ENCODE peak calls at places on chromosomes 1 and 21, in ten cellular contexts. T, D, V, Y, P, L, F, H, I and S are unnamed samples.

GRCh38 chr1:160996195-160996594 is 24.8 kb downstream of the F11R start:
- DNase-seq in T (no peak), D (no peak), V (peak), Y (no peak), P (no peak), L (no peak), F (no peak), H (no peak), I (peak), S (peak)

GRCh38 chr1:3070654-3071506 is 1.9 kb downstream of the PRDM16 start:
- DNase-seq in T (no peak), D (no peak), V (no peak), Y (no peak), P (no peak), L (no peak), F (no peak), H (no peak), I (no peak), S (no peak)

GRCh38 chr1:228163776-228164534 is 1.6 kb upstream of the IBA57 start:
- DNase-seq in T (no peak), D (no peak), V (no peak), Y (no peak), P (no peak), L (no peak), F (peak), H (no peak), I (no peak), S (no peak)

GRCh38 chr1:228342627-228343210 is 63.9 kb downstream of the TRIM11 start:
- DNase-seq in T (no peak), D (no peak), V (no peak), Y (no peak), P (no peak), L (no peak), F (no peak), H (peak), I (no peak), S (no peak)

GRCh38 chr1:30786264-30786991 is 28.9 kb upstream of the LAPTM5 start:
- DNase-seq in T (no peak), D (no peak), V (no peak), Y (no peak), P (no peak), L (no peak), F (no peak), H (no peak), I (no peak), S (no peak)

GRCh38 chr1:237492359-237492758 is 398.4 kb downstream of the ZP4 start:
- DNase-seq in T (no peak), D (no peak), V (no peak), Y (no peak), P (no peak), L (no peak), F (no peak), H (no peak), I (no peak), S (no peak)

GRCh38 chr1:27153549-27153886 is 1.4 kb downstream of the SLC9A1 start:
- DNase-seq in T (peak), D (no peak), V (no peak), Y (no peak), P (no peak), L (no peak), F (peak), H (peak), I (no peak), S (no peak)

GRCh38 chr1:64549464-64550239 is 79.7 kb downstream of the CACHD1 start:
- DNase-seq in T (peak), D (no peak), V (no peak), Y (no peak), P (no peak), L (no peak), F (no peak), H (no peak), I (no peak), S (no peak)

GRCh38 chr1:244788493-244789275 is 46.8 kb upstream of the COX20 start:
- DNase-seq in T (no peak), D (no peak), V (no peak), Y (no peak), P (no peak), L (no peak), F (no peak), H (no peak), I (no peak), S (no peak)

GRCh38 chr21:45460611-45461368 is 55.8 kb downstream of the COL18A1 start:
- DNase-seq in T (no peak), D (no peak), V (peak), Y (no peak), P (no peak), L (no peak), F (no peak), H (no peak), I (peak), S (peak)

GRCh38 chr1:19858894-19859293 is 23.3 kb upstream of the OTUD3 start:
- DNase-seq in T (no peak), D (no peak), V (no peak), Y (no peak), P (no peak), L (no peak), F (no peak), H (no peak), I (no peak), S (no peak)

GRCh38 chr1:30516505-30516858 is 206.9 kb downstream of the MATN1 start:
- DNase-seq in T (no peak), D (no peak), V (no peak), Y (no peak), P (no peak), L (no peak), F (no peak), H (no peak), I (no peak), S (no peak)

GRCh38 chr1:26281971-26282693 is 2.2 kb downstream of the SH3BGRL3 start:
- DNase-seq in T (no peak), D (no peak), V (no peak), Y (no peak), P (no peak), L (no peak), F (no peak), H (peak), I (peak), S (peak)

GRCh38 chr1:227541129-227541528 is 22.2 kb upstream of the ZNF678 start:
- DNase-seq in T (no peak), D (no peak), V (no peak), Y (no peak), P (no peak), L (no peak), F (no peak), H (no peak), I (no peak), S (no peak)

GRCh38 chr1:223765036-223765718 is 52.8 kb downstream of the CAPN2 start:
- DNase-seq in T (no peak), D (peak), V (peak), Y (no peak), P (no peak), L (peak), F (no peak), H (peak), I (no peak), S (peak)

GRCh38 chr1:186409091-186409490 is 33.5 kb downstream of the ODR4 start:
- DNase-seq in T (no peak), D (no peak), V (peak), Y (no peak), P (no peak), L (no peak), F (no peak), H (no peak), I (no peak), S (no peak)

GRCh38 chr1:149927056-149927534 is 508 bp downstream of the SF3B4 start:
- DNase-seq in T (no peak), D (no peak), V (no peak), Y (no peak), P (no peak), L (no peak), F (no peak), H (no peak), I (no peak), S (no peak)

GRCh38 chr1:225847610-225848009 is 34.6 kb downstream of the TMEM63A start:
- DNase-seq in T (no peak), D (no peak), V (no peak), Y (no peak), P (no peak), L (no peak), F (no peak), H (peak), I (no peak), S (no peak)

GRCh38 chr1:2125375-2126211 is 69.0 kb downstream of the FAAP20 start:
- DNase-seq in T (no peak), D (no peak), V (no peak), Y (no peak), P (no peak), L (no peak), F (no peak), H (no peak), I (no peak), S (no peak)

GRCh38 chr1:91535441-91535840 is 34.8 kb downstream of the CDC7 start:
- DNase-seq in T (no peak), D (no peak), V (no peak), Y (no peak), P (no peak), L (no peak), F (no peak), H (no peak), I (no peak), S (no peak)

GRCh38 chr21:45287438-45288391 is at the start of gene POFUT2:
- DNase-seq in T (peak), D (peak), V (peak), Y (peak), P (peak), L (peak), F (peak), H (peak), I (peak), S (peak)

GRCh38 chr1:42756956-42757891 is 9.6 kb downstream of the P3H1 start:
- DNase-seq in T (no peak), D (peak), V (peak), Y (no peak), P (no peak), L (no peak), F (no peak), H (no peak), I (peak), S (peak)

GRCh38 chr1:159279754-159280153 is 22.4 kb upstream of the FCER1A start:
- DNase-seq in T (no peak), D (no peak), V (no peak), Y (no peak), P (no peak), L (no peak), F (no peak), H (no peak), I (peak), S (no peak)

GRCh38 chr1:160720366-160720765 is 8.7 kb upstream of the CD48 start:
- DNase-seq in T (no peak), D (no peak), V (no peak), Y (no peak), P (no peak), L (no peak), F (no peak), H (no peak), I (no peak), S (peak)

GRCh38 chr1:214548988-214549387 is 2.4 kb downstream of the PTPN14 start:
- DNase-seq in T (peak), D (no peak), V (peak), Y (no peak), P (no peak), L (peak), F (no peak), H (no peak), I (peak), S (no peak)

GRCh38 chr1:226889616-226890330 is 19.4 kb downstream of the PSEN2 start:
- DNase-seq in T (no peak), D (no peak), V (no peak), Y (no peak), P (no peak), L (no peak), F (no peak), H (no peak), I (no peak), S (no peak)

GRCh38 chr1:19317126-19317910 is 5.2 kb downstream of the SLC66A1 start:
- DNase-seq in T (no peak), D (no peak), V (no peak), Y (no peak), P (no peak), L (no peak), F (no peak), H (no peak), I (peak), S (no peak)

DNA sequence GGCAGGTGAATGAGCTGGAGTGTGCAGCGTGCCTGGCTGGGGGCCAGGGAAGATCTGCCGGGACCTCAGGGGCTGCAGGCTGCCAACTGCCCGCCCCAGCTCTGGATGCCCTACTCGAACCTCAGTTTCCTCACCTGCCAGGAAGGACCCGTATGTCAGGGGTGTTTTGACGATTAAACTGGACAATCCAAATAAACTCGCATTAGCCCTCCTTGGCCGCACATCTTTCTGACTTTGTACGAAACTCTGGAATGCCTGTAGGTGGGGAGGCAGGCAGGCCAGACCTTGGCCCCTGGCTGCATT is 8.3 kb upstream of the ZNF669 start:
- DNase-seq in T (no peak), D (no peak), V (no peak), Y (no peak), P (no peak), L (no peak), F (no peak), H (no peak), I (no peak), S (no peak)
- H3K4me3 ChIP-seq in T (peak), D (peak), V (peak), Y (peak), P (no peak), L (peak), F (no peak), H (peak), I (no peak), S (no peak)

GRCh38 chr1:1062364-1063163 is 11.5 kb downstream of the RNF223 start:
- DNase-seq in T (no peak), D (no peak), V (no peak), Y (no peak), P (no peak), L (no peak), F (no peak), H (no peak), I (peak), S (peak)

GRCh38 chr1:1061682-1062363 is 12.3 kb downstream of the RNF223 start:
- DNase-seq in T (no peak), D (no peak), V (no peak), Y (no peak), P (no peak), L (no peak), F (no peak), H (no peak), I (peak), S (no peak)

GRCh38 chr1:1058921-1059493 is 15.1 kb downstream of the RNF223 start:
- DNase-seq in T (no peak), D (peak), V (no peak), Y (no peak), P (no peak), L (no peak), F (no peak), H (no peak), I (no peak), S (no peak)

GRCh38 chr1:1059494-1060280 is 14.4 kb downstream of the RNF223 start:
- DNase-seq in T (peak), D (peak), V (peak), Y (peak), P (peak), L (peak), F (peak), H (peak), I (peak), S (peak)

GRCh38 chr1:1060281-1061000 is 13.7 kb downstream of the RNF223 start:
- DNase-seq in T (no peak), D (no peak), V (no peak), Y (no peak), P (no peak), L (no peak), F (no peak), H (no peak), I (no peak), S (no peak)
- H3K4me3 ChIP-seq in T (no peak), D (no peak), V (no peak), Y (peak), P (no peak), L (no peak), F (no peak), H (no peak), I (no peak), S (no peak)

DNA sequence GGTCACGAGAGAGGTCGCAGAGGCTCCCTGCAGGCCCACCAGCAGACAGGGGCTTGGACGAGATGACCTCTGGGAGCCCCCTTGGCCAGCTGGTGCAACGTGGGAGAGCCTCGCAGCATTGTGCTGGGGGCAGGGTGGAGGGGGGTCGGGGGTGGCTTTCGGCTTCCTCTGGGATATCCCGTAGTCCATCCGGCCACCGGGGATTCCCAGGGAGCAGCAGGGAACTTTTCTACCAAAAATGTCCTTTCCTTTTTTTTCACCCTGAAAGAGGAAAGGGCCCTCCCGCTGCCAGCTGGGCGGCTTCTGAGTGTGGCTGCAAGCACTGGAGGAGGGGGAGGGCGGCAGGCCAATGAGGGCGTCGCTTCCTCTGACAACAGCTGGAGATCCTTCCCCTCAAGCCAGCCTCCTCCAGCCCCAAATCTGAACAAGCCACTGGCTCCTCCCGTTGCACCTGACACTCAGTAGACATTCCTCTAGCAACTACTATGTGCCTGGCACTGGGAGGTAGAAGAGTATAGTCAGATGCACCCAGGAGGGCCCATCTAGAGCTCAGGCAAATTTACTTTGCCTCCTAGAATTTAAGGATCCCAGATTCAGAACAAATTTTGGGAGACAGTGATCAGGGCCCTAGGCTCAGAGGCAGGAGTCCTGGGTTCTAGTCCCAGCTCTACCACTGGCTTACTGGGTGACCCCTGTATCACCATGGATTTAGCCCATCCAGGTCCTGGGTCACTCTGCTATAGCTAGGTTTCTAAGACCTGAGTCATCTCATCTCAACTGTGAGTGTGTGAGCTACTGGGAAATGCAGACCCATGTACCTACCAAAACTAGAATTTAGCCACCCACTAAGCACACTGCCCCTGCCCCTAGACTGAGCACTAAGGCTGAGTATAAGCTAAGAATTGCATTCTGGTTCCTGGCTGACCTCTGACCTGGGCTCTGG is 2.7 kb downstream of the MOB3C start:
- DNase-seq in T (peak), D (no peak), V (peak), Y (peak), P (no peak), L (peak), F (no peak), H (peak), I (peak), S (peak)
- H3K4me3 ChIP-seq in T (no peak), D (no peak), V (no peak), Y (peak), P (peak), L (peak), F (no peak), H (peak), I (no peak), S (no peak)

DNA sequence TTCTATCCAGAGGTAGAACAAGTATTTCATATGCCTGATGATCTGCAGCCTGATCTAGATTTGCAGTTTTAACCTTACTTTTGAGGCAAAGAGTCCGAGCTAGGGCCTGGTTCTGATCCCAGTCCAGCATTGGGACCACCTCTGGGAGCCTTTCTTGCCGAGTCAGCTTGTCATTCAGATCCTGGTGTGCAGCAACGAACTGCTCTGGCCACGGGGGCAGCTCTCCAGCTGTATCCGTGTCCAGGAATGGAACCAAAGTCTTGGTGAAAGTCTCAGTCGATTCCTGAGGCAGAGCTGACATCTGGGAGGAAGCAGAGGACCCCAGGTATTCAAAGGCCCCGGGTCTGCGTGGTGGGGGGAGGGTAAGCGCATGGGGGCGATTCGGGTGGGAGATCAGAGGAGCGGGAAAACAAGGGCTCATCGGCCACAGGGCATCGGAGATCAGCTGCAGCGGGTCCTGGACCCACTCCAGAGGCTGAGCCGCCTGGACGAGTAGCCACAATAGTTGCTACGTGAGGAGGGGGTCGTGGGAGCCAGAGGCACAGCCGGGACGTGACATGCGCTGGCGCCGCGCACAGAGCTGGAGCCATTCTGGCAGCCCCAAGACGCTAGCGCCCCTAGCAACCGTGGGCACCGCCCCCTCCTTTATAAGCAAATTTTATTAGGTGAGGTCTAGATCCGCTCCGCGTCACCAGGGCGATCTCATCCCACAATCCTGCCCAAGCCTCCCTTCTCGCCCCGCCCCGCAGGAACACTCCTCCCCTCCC is 32.4 kb upstream of the BSDC1 start:
- DNase-seq in T (peak), D (no peak), V (no peak), Y (no peak), P (no peak), L (no peak), F (no peak), H (peak), I (peak), S (no peak)
- H3K4me3 ChIP-seq in T (peak), D (no peak), V (no peak), Y (peak), P (no peak), L (peak), F (no peak), H (peak), I (no peak), S (peak)

GRCh38 chr1:81679972-81680371 is 120.8 kb upstream of the ADGRL2 start:
- DNase-seq in T (no peak), D (peak), V (peak), Y (no peak), P (no peak), L (peak), F (no peak), H (no peak), I (peak), S (peak)

GRCh38 chr1:81682490-81682889 is 118.2 kb upstream of the ADGRL2 start:
- DNase-seq in T (no peak), D (peak), V (peak), Y (no peak), P (no peak), L (no peak), F (no peak), H (no peak), I (no peak), S (peak)

GRCh38 chr1:81678779-81679178 is 122.0 kb upstream of the ADGRL2 start:
- DNase-seq in T (peak), D (no peak), V (no peak), Y (no peak), P (no peak), L (no peak), F (no peak), H (no peak), I (no peak), S (no peak)

GRCh38 chr1:81681104-81681503 is 119.6 kb upstream of the ADGRL2 start:
- DNase-seq in T (no peak), D (no peak), V (peak), Y (no peak), P (no peak), L (no peak), F (no peak), H (no peak), I (no peak), S (peak)

GRCh38 chr1:81681570-81681969 is 119.2 kb upstream of the ADGRL2 start:
- DNase-seq in T (peak), D (no peak), V (peak), Y (no peak), P (no peak), L (no peak), F (no peak), H (no peak), I (peak), S (peak)
- H3K4me3 ChIP-seq in T (no peak), D (no peak), V (no peak), Y (peak), P (no peak), L (no peak), F (no peak), H (no peak), I (no peak), S (no peak)

GRCh38 chr21:37371041-37371397 is 4.4 kb downstream of the DYRK1A start:
- DNase-seq in T (no peak), D (no peak), V (no peak), Y (no peak), P (no peak), L (no peak), F (no peak), H (no peak), I (no peak), S (no peak)
- H3K4me3 ChIP-seq in T (no peak), D (no peak), V (no peak), Y (peak), P (peak), L (no peak), F (peak), H (peak), I (no peak), S (peak)